ENCODE peak calls at places on chromosomes 7 and 10, in four cellular contexts. V is PC-9, H is GM23248, L is HCT116. R is an unnamed sample. For H4K20me1, the result is how much of the 10 kb centered on the place peaks cover.

GRCh38 chr10:84542552-84542951 is 214.2 kb downstream of the CCSER2 start:
- DNase-seq in L (no peak), V (no peak), H (no peak), R (no peak)

GRCh38 chr10:17074548-17074860 is 55.1 kb downstream of the CUBN start:
- DNase-seq in L (no peak), V (no peak), H (peak), R (no peak)

GRCh38 chr10:73922007-73922863 is 11.3 kb downstream of the PLAU start:
- DNase-seq in V (no peak), L (no peak), H (no peak), R (no peak)

GRCh38 chr10:131200856-131201470 is 110.6 kb downstream of the TCERG1L start:
- DNase-seq in V (no peak), H (no peak), L (no peak), R (no peak)

GRCh38 chr10:59622320-59622901 is 87.2 kb downstream of the SLC16A9 start:
- DNase-seq in L (peak), H (peak), V (peak), R (peak)

GRCh38 chr7:35701287-35701686 is 6.4 kb upstream of the HERPUD2 start:
- DNase-seq in H (no peak), V (no peak), L (no peak), R (peak)

GRCh38 chr7:122727759-122728158 is 25.0 kb upstream of the RNF148 start:
- DNase-seq in V (no peak), L (no peak), H (no peak), R (no peak)

GRCh38 chr7:5636914-5637313 is 144.5 kb downstream of the RNF216 start:
- DNase-seq in L (no peak), V (peak), H (peak), R (no peak)

GRCh38 chr7:39824801-39825200 is 125.3 kb upstream of the CDK13 start:
- DNase-seq in L (no peak), V (no peak), H (no peak), R (no peak)

GRCh38 chr7:149284343-149284742 is 22.3 kb downstream of the ZNF783 start:
- DNase-seq in V (no peak), L (no peak), H (no peak), R (peak)

GRCh38 chr10:16811765-16812164 is 5.5 kb downstream of the RSU1 start:
- DNase-seq in H (no peak), L (no peak), V (no peak), R (no peak)

GRCh38 chr7:96700516-96700915 is 9.1 kb downstream of the SEM1 start:
- DNase-seq in V (no peak), L (no peak), H (no peak), R (no peak)

GRCh38 chr7:96695581-96695980 is 14.1 kb downstream of the SEM1 start:
- DNase-seq in V (no peak), H (no peak), L (no peak), R (no peak)

GRCh38 chr7:96699219-96699871 is 10.3 kb downstream of the SEM1 start:
- DNase-seq in L (no peak), V (no peak), H (no peak), R (no peak)

GRCh38 chr7:96697822-96698221 is 11.8 kb downstream of the SEM1 start:
- DNase-seq in V (no peak), L (no peak), H (no peak), R (no peak)

DNA sequence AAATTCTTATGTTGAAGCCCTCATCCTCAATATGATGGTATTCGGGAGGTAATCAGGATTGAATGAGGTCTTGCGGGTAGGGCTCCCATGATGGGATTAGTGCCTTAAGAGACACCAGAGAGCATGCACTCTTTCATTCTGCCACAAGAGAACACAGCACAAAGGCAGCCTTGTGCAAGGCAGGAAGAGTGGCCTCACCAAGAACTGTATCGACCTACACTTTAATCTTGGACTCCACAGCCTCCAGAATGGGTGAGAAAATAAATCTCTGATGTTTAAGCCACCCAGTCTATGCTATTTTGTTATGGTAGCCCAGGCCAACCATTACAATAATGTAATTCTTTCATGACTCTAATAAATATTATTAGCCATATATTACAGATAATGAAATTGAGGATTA is 8.4 kb downstream of the SEM1 start:
- DNase-seq in L (no peak), V (no peak), H (no peak), R (no peak)
- H4K20me1 ChIP-seq in L (under half), V (under half), H (under half), R (under half)

GRCh38 chr7:43871064-43871463 is 1.7 kb upstream of the MRPS24 start:
- DNase-seq in L (no peak), H (no peak), V (no peak), R (no peak)
- H3K27ac ChIP-seq in L (no peak), H (peak), V (peak), R (no peak)

GRCh38 chr7:99453105-99453504 is 12.9 kb downstream of the ATP5MF start:
- DNase-seq in L (no peak), V (no peak), H (no peak), R (no peak)

GRCh38 chr7:99456288-99456687 is 9.7 kb downstream of the ATP5MF start:
- DNase-seq in H (no peak), L (no peak), V (no peak), R (no peak)

GRCh38 chr7:99457646-99458493 is 8.1 kb downstream of the ATP5MF start:
- DNase-seq in L (no peak), V (no peak), H (no peak), R (no peak)

GRCh38 chr7:99457050-99457645 is 8.8 kb downstream of the ATP5MF start:
- DNase-seq in H (no peak), L (no peak), V (no peak), R (no peak)

DNA sequence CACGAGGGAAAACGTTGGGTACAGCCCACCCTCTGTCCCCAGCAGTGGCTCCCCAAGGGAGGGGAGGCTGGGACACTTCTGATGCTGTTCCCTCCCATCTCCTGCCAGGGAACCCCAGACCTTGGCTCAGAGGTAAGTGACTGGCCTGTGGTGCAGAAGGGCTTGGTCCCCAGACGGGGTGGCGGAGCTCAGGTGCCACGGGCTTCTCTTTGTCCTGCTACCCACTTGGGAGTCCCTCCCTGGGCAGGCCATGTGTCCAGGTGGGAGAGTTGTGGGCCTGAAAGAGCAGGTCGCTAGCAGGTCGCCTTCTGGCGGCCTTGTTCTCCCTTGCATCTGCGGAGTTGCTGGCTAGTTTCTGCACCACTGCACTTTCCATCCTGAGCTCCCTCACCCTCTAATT is 10.1 kb downstream of the ATP5MF start:
- DNase-seq in H (no peak), L (no peak), V (no peak), R (no peak)
- H4K20me1 ChIP-seq in H (under half), L (under half), V (under half), R (under half)

DNA sequence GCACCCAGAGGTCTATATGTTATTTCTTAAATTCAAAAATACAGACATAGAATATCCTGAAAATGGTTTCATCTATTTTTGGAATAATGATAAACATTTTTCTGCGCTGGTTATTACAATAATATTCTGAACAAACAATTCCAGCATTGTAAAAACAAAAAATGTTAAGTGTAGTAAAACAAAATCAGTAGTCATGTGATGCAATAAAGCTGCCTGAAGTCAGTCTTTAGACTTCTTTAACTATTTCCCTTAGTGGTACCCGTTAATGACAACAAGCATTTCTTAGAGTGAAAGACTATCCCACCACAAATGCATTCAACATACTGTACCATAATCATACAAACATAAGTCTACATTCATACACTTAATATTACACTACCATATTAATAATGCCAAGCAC is 1.6 kb downstream of the SKAP2 start:
- DNase-seq in L (no peak), V (no peak), H (no peak), R (no peak)
- H3K27ac ChIP-seq in L (no peak), V (peak), H (no peak), R (peak)

GRCh38 chr10:34707656-34708055 is 107.4 kb downstream of the PARD3 start:
- DNase-seq in L (no peak), H (no peak), V (no peak), R (no peak)
- H4K20me1 ChIP-seq in L (under half), H (under half), V (under half), R (under half)

GRCh38 chr7:117123311-117123926 is 170.1 kb downstream of the ST7 start:
- DNase-seq in H (no peak), L (no peak), V (no peak), R (no peak)
- H3K27ac ChIP-seq in H (peak), L (no peak), V (no peak), R (no peak)

GRCh38 chr10:66295602-66296001 is 630.2 kb upstream of the LRRTM3 start:
- DNase-seq in H (no peak), L (no peak), V (no peak), R (no peak)

GRCh38 chr10:66292922-66293321 is 632.9 kb upstream of the LRRTM3 start:
- DNase-seq in L (no peak), V (no peak), H (no peak), R (no peak)

GRCh38 chr10:66291133-66291532 is 634.7 kb upstream of the LRRTM3 start:
- DNase-seq in H (no peak), L (no peak), V (no peak), R (no peak)

GRCh38 chr10:66292456-66292855 is 633.4 kb upstream of the LRRTM3 start:
- DNase-seq in H (no peak), V (no peak), L (no peak), R (no peak)

DNA sequence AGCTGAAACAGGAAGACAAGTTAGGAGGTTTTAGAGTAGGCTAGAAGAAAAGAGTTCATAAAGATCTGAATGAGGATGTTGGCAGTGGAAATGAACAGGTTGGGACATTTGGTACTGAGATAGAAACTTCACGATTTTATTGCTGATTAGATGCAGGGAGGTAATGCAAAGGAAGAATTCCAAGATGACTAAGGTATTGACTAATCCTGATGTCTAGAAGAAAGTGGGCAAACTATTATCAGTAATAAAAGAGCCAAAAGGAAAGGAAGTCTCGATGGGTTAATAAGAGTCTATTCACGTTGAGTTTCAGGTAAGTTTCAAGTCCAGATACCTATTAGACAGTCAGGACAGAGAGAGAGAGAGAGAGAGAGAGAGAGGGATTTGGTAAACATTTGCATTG is 631.3 kb upstream of the LRRTM3 start:
- DNase-seq in V (no peak), L (no peak), H (no peak), R (no peak)
- H4K20me1 ChIP-seq in V (under half), L (under half), H (under half), R (under half)